ENCODE peak calls at places on chromosomes 6 and 20, in ten cellular contexts. One of them, this sample, is unnamed.

GRCh38 chr6:154868143-154868594 is 126.9 kb upstream of the TIAM2 start:
- DNase-seq in left ventricle myocardium inferior: no peak
- DNase-seq in endothelial cell of umbilical vein: peak
- DNase-seq in SK-N-SH: peak
- DNase-seq in AG09309: peak
- DNase-seq in astrocyte of the spinal cord: peak
- DNase-seq in OCI-LY7: peak
- DNase-seq in A549: peak
- DNase-seq in heart right ventricle: no peak
- DNase-seq in HCT116: peak
- DNase-seq in this sample: peak

GRCh38 chr6:35096129-35096852 is 44.8 kb downstream of the TCP11 start:
- DNase-seq in AG09309: peak
- DNase-seq in endothelial cell of umbilical vein: peak
- DNase-seq in SK-N-SH: peak
- DNase-seq in A549: peak
- DNase-seq in astrocyte of the spinal cord: peak
- DNase-seq in HCT116: peak
- DNase-seq in left ventricle myocardium inferior: no peak
- DNase-seq in heart right ventricle: no peak
- DNase-seq in OCI-LY7: no peak
- DNase-seq in this sample: peak

GRCh38 chr6:69601132-69601531 is 195.7 kb downstream of the LMBRD1 start:
- DNase-seq in SK-N-SH: peak
- DNase-seq in OCI-LY7: no peak
- DNase-seq in astrocyte of the spinal cord: no peak
- DNase-seq in endothelial cell of umbilical vein: no peak
- DNase-seq in left ventricle myocardium inferior: no peak
- DNase-seq in heart right ventricle: no peak
- DNase-seq in AG09309: no peak
- DNase-seq in A549: no peak
- DNase-seq in HCT116: no peak
- DNase-seq in this sample: no peak

GRCh38 chr6:93580441-93580840 is 161.1 kb upstream of the EPHA7 start:
- DNase-seq in heart right ventricle: no peak
- DNase-seq in SK-N-SH: no peak
- DNase-seq in endothelial cell of umbilical vein: no peak
- DNase-seq in OCI-LY7: no peak
- DNase-seq in astrocyte of the spinal cord: no peak
- DNase-seq in HCT116: no peak
- DNase-seq in AG09309: no peak
- DNase-seq in left ventricle myocardium inferior: no peak
- DNase-seq in A549: no peak
- DNase-seq in this sample: no peak

GRCh38 chr6:116446399-116446798 is 14.8 kb upstream of the CALHM6 start:
- DNase-seq in endothelial cell of umbilical vein: no peak
- DNase-seq in heart right ventricle: no peak
- DNase-seq in A549: no peak
- DNase-seq in SK-N-SH: no peak
- DNase-seq in astrocyte of the spinal cord: no peak
- DNase-seq in OCI-LY7: no peak
- DNase-seq in AG09309: peak
- DNase-seq in HCT116: no peak
- DNase-seq in left ventricle myocardium inferior: no peak
- DNase-seq in this sample: no peak

GRCh38 chr20:58997141-58997770 is 9.8 kb downstream of the CTSZ start:
- DNase-seq in SK-N-SH: no peak
- DNase-seq in A549: no peak
- DNase-seq in OCI-LY7: no peak
- DNase-seq in heart right ventricle: no peak
- DNase-seq in AG09309: no peak
- DNase-seq in HCT116: no peak
- DNase-seq in left ventricle myocardium inferior: no peak
- DNase-seq in endothelial cell of umbilical vein: no peak
- DNase-seq in astrocyte of the spinal cord: no peak
- DNase-seq in this sample: no peak

GRCh38 chr20:51899674-51900073 is 97.4 kb upstream of the SALL4 start:
- DNase-seq in astrocyte of the spinal cord: no peak
- DNase-seq in HCT116: peak
- DNase-seq in endothelial cell of umbilical vein: no peak
- DNase-seq in left ventricle myocardium inferior: no peak
- DNase-seq in SK-N-SH: no peak
- DNase-seq in OCI-LY7: no peak
- DNase-seq in AG09309: no peak
- DNase-seq in heart right ventricle: no peak
- DNase-seq in A549: peak
- DNase-seq in this sample: no peak

GRCh38 chr20:33076662-33077398 is 2.6 kb upstream of the BPIFB4 start:
- DNase-seq in SK-N-SH: no peak
- DNase-seq in astrocyte of the spinal cord: no peak
- DNase-seq in left ventricle myocardium inferior: no peak
- DNase-seq in AG09309: no peak
- DNase-seq in A549: no peak
- DNase-seq in heart right ventricle: no peak
- DNase-seq in HCT116: peak
- DNase-seq in endothelial cell of umbilical vein: no peak
- DNase-seq in OCI-LY7: no peak
- DNase-seq in this sample: no peak

GRCh38 chr6:90217621-90218496 is 78.8 kb downstream of the BACH2 start:
- DNase-seq in HCT116: no peak
- DNase-seq in SK-N-SH: no peak
- DNase-seq in AG09309: no peak
- DNase-seq in left ventricle myocardium inferior: no peak
- DNase-seq in A549: peak
- DNase-seq in astrocyte of the spinal cord: no peak
- DNase-seq in heart right ventricle: no peak
- DNase-seq in OCI-LY7: no peak
- DNase-seq in endothelial cell of umbilical vein: no peak
- DNase-seq in this sample: no peak

GRCh38 chr6:131950767-131951575 is at the start of gene CCN2:
- DNase-seq in endothelial cell of umbilical vein: peak
- DNase-seq in astrocyte of the spinal cord: peak
- DNase-seq in HCT116: peak
- DNase-seq in OCI-LY7: no peak
- DNase-seq in heart right ventricle: peak
- DNase-seq in SK-N-SH: peak
- DNase-seq in AG09309: peak
- DNase-seq in A549: peak
- DNase-seq in left ventricle myocardium inferior: peak
- DNase-seq in this sample: peak

GRCh38 chr20:36818185-36818584 is 44.6 kb upstream of the DSN1 start:
- DNase-seq in OCI-LY7: no peak
- DNase-seq in left ventricle myocardium inferior: no peak
- DNase-seq in SK-N-SH: no peak
- DNase-seq in AG09309: no peak
- DNase-seq in heart right ventricle: no peak
- DNase-seq in astrocyte of the spinal cord: no peak
- DNase-seq in endothelial cell of umbilical vein: no peak
- DNase-seq in A549: no peak
- DNase-seq in HCT116: no peak
- DNase-seq in this sample: no peak

GRCh38 chr6:132198896-132199295 is 202.4 kb downstream of the MOXD1 start:
- DNase-seq in heart right ventricle: no peak
- DNase-seq in endothelial cell of umbilical vein: no peak
- DNase-seq in OCI-LY7: no peak
- DNase-seq in AG09309: peak
- DNase-seq in HCT116: no peak
- DNase-seq in left ventricle myocardium inferior: no peak
- DNase-seq in A549: no peak
- DNase-seq in astrocyte of the spinal cord: peak
- DNase-seq in SK-N-SH: no peak
- DNase-seq in this sample: no peak

GRCh38 chr20:23145281-23145700 is 59.2 kb upstream of the CD93 start:
- DNase-seq in SK-N-SH: no peak
- DNase-seq in endothelial cell of umbilical vein: peak
- DNase-seq in heart right ventricle: no peak
- DNase-seq in left ventricle myocardium inferior: no peak
- DNase-seq in AG09309: peak
- DNase-seq in OCI-LY7: no peak
- DNase-seq in HCT116: no peak
- DNase-seq in A549: no peak
- DNase-seq in astrocyte of the spinal cord: peak
- DNase-seq in this sample: no peak

GRCh38 chr6:149046822-149047246 is 270.7 kb upstream of the TAB2 start:
- DNase-seq in A549: no peak
- DNase-seq in SK-N-SH: no peak
- DNase-seq in OCI-LY7: peak
- DNase-seq in AG09309: no peak
- DNase-seq in endothelial cell of umbilical vein: no peak
- DNase-seq in heart right ventricle: no peak
- DNase-seq in HCT116: no peak
- DNase-seq in left ventricle myocardium inferior: no peak
- DNase-seq in astrocyte of the spinal cord: peak
- DNase-seq in this sample: no peak

GRCh38 chr6:168032383-168032760 is 34.9 kb downstream of the KIF25 start:
- DNase-seq in HCT116: no peak
- DNase-seq in left ventricle myocardium inferior: no peak
- DNase-seq in A549: no peak
- DNase-seq in endothelial cell of umbilical vein: no peak
- DNase-seq in SK-N-SH: no peak
- DNase-seq in AG09309: peak
- DNase-seq in OCI-LY7: no peak
- DNase-seq in heart right ventricle: no peak
- DNase-seq in astrocyte of the spinal cord: peak
- DNase-seq in this sample: no peak

GRCh38 chr6:82761674-82762345 is 303.8 kb downstream of the UBE3D start:
- DNase-seq in HCT116: no peak
- DNase-seq in A549: no peak
- DNase-seq in astrocyte of the spinal cord: peak
- DNase-seq in heart right ventricle: no peak
- DNase-seq in SK-N-SH: no peak
- DNase-seq in AG09309: no peak
- DNase-seq in left ventricle myocardium inferior: no peak
- DNase-seq in endothelial cell of umbilical vein: no peak
- DNase-seq in OCI-LY7: no peak
- DNase-seq in this sample: no peak

DNA sequence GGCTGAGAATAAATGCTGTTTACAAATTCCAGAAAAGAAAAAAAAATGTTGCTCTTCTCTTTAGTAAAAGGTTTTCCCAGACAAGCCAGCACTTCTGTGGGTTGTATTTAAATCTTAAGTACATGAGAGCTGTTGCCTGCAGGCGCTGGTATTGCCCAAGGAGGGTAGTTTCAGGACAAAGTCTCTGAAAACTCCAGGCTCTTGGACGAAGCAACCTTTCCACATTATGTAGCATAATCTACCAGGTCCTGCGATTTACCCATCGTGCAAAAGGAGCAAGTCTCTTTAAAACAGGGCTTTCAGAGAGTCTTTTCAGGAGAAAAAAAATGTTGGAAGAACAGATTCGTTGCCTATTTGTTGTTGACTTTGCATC is 65.6 kb downstream of the PLG start:
- DNase-seq in SK-N-SH: no peak
- DNase-seq in heart right ventricle: no peak
- DNase-seq in endothelial cell of umbilical vein: no peak
- DNase-seq in AG09309: no peak
- DNase-seq in A549: no peak
- DNase-seq in HCT116: no peak
- DNase-seq in OCI-LY7: no peak
- DNase-seq in astrocyte of the spinal cord: no peak
- DNase-seq in left ventricle myocardium inferior: no peak
- DNase-seq in this sample: no peak
- TF ChIP-seq CTCF in SK-N-SH: no peak
- TF ChIP-seq CTCF in heart right ventricle: peak
- TF ChIP-seq CTCF in endothelial cell of umbilical vein: no peak
- TF ChIP-seq CTCF in AG09309: no peak
- TF ChIP-seq CTCF in A549: no peak
- TF ChIP-seq CTCF in HCT116: no peak
- TF ChIP-seq CTCF in OCI-LY7: no peak
- TF ChIP-seq CTCF in astrocyte of the spinal cord: no peak
- TF ChIP-seq CTCF in left ventricle myocardium inferior: no peak
- TF ChIP-seq CTCF in this sample: no peak

DNA sequence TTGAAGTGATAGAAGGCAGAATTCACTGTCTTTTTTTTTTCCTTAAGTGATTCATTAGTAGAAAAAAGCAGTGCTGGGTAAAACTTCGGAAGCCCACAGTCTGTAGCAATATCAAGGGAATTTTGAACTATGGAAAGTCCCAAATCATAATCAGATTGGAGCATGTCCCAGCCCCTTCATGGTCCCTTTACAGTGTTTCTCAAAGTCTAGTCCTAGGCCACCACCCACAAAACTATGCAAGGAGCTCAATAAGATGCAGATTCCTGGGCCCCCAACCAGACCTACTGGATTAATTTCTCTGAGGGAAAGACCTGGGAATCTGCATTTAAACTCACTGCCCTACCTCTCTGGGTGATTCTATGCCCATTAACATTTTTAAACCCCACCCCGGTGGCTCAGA is 22.5 kb downstream of the NEDD9 start:
- DNase-seq in left ventricle myocardium inferior: no peak
- DNase-seq in AG09309: no peak
- DNase-seq in A549: peak
- DNase-seq in SK-N-SH: no peak
- DNase-seq in heart right ventricle: no peak
- DNase-seq in OCI-LY7: no peak
- DNase-seq in endothelial cell of umbilical vein: peak
- DNase-seq in astrocyte of the spinal cord: no peak
- DNase-seq in HCT116: no peak
- DNase-seq in this sample: no peak
- H3K4me3 ChIP-seq in left ventricle myocardium inferior: peak
- H3K4me3 ChIP-seq in AG09309: no peak
- H3K4me3 ChIP-seq in A549: no peak
- H3K4me3 ChIP-seq in SK-N-SH: no peak
- H3K4me3 ChIP-seq in heart right ventricle: no peak
- H3K4me3 ChIP-seq in OCI-LY7: no peak
- H3K4me3 ChIP-seq in endothelial cell of umbilical vein: no peak
- H3K4me3 ChIP-seq in astrocyte of the spinal cord: no peak
- H3K4me3 ChIP-seq in HCT116: no peak
- H3K4me3 ChIP-seq in this sample: no peak

DNA sequence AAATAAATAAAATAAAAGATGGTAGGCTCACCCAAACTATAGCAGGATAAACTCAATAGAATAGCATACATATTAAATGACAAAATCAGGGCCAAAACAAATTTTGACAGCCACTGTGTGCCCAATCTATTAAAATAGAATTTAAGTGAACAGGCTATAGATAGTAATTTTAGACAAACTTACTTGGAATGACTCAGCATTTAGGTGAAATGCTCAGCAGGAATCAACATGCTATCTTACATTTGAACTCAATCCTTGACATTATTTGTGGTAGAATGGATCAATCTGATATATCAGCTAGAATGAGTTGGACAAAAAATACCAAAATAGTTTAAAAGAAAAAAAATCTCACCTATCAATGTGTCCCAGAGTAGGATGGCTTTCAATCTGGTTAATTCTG is 578.6 kb downstream of the RFPL4B start:
- DNase-seq in left ventricle myocardium inferior: no peak
- DNase-seq in A549: no peak
- DNase-seq in endothelial cell of umbilical vein: no peak
- DNase-seq in OCI-LY7: no peak
- DNase-seq in heart right ventricle: no peak
- DNase-seq in astrocyte of the spinal cord: no peak
- DNase-seq in SK-N-SH: no peak
- DNase-seq in AG09309: no peak
- DNase-seq in HCT116: no peak
- DNase-seq in this sample: no peak
- TF ChIP-seq CTCF in left ventricle myocardium inferior: no peak
- TF ChIP-seq CTCF in A549: no peak
- TF ChIP-seq CTCF in endothelial cell of umbilical vein: no peak
- TF ChIP-seq CTCF in OCI-LY7: no peak
- TF ChIP-seq CTCF in heart right ventricle: no peak
- TF ChIP-seq CTCF in astrocyte of the spinal cord: no peak
- TF ChIP-seq CTCF in SK-N-SH: no peak
- TF ChIP-seq CTCF in AG09309: no peak
- TF ChIP-seq CTCF in HCT116: no peak
- TF ChIP-seq CTCF in this sample: no peak

GRCh38 chr6:166598441-166599138 is 12.1 kb upstream of the RAMACL start:
- DNase-seq in A549: no peak
- DNase-seq in OCI-LY7: no peak
- DNase-seq in heart right ventricle: no peak
- DNase-seq in left ventricle myocardium inferior: peak
- DNase-seq in endothelial cell of umbilical vein: peak
- DNase-seq in SK-N-SH: no peak
- DNase-seq in HCT116: no peak
- DNase-seq in astrocyte of the spinal cord: peak
- DNase-seq in AG09309: peak
- DNase-seq in this sample: peak
- H3K4me3 ChIP-seq in A549: no peak
- H3K4me3 ChIP-seq in OCI-LY7: no peak
- H3K4me3 ChIP-seq in heart right ventricle: peak
- H3K4me3 ChIP-seq in left ventricle myocardium inferior: no peak
- H3K4me3 ChIP-seq in endothelial cell of umbilical vein: no peak
- H3K4me3 ChIP-seq in SK-N-SH: no peak
- H3K4me3 ChIP-seq in HCT116: no peak
- H3K4me3 ChIP-seq in astrocyte of the spinal cord: no peak
- H3K4me3 ChIP-seq in AG09309: no peak
- H3K4me3 ChIP-seq in this sample: no peak